ENCODE peak calls at places on chromosomes 13 and 19, in ten cellular contexts. K is AG10803, T is tibial artery, I is cardiac fibroblast, V is HFF-Myc, U is A549, Z is GM06990, B is neural crest cell, G is ascending aorta, J is K562. D is an unnamed sample.

GRCh38 chr13:33509642-33510229 is 224.2 kb upstream of the STARD13 start:
- DNase-seq in K (peak; percentile 81), T (peak; percentile 76), I (peak; percentile 80), V (no peak), U (peak; percentile 6), Z (no peak), B (no peak), G (peak; percentile 21), J (no peak), D (no peak)

GRCh38 chr19:18379803-18380747 is 5.9 kb upstream of the GDF15 start:
- DNase-seq in K (peak; percentile 94), T (peak; percentile 94), I (peak; percentile 82), V (peak; percentile 81), U (peak; percentile 99), Z (no peak), B (no peak), G (peak; percentile 86), J (peak; percentile 48), D (no peak)

GRCh38 chr19:39160523-39160861 is 34.9 kb downstream of the PAK4 start:
- DNase-seq in K (peak; percentile 67), T (no peak), I (peak; percentile 74), V (no peak), U (no peak), Z (no peak), B (no peak), G (no peak), J (no peak), D (no peak)

GRCh38 chr13:37491661-37492060 is 106.9 kb downstream of the POSTN start:
- DNase-seq in K (peak; percentile 29), T (no peak), I (no peak), V (no peak), U (no peak), Z (no peak), B (no peak), G (no peak), J (no peak), D (no peak)

GRCh38 chr13:80224468-80224867 is 116.5 kb downstream of the SPRY2 start:
- DNase-seq in K (no peak), T (no peak), I (peak; percentile 43), V (no peak), U (no peak), Z (no peak), B (no peak), G (no peak), J (no peak), D (no peak)

GRCh38 chr19:40693896-40694295 is 3.4 kb upstream of the NUMBL start:
- DNase-seq in K (no peak), T (no peak), I (no peak), V (no peak), U (no peak), Z (no peak), B (no peak), G (no peak), J (no peak), D (no peak)

GRCh38 chr19:6766357-6767080 is 716 bp downstream of the SH2D3A start:
- DNase-seq in K (no peak), T (no peak), I (no peak), V (no peak), U (peak; percentile 53), Z (no peak), B (no peak), G (no peak), J (no peak), D (no peak)

GRCh38 chr13:75136151-75136550 is 345.8 kb downstream of the TBC1D4 start:
- DNase-seq in K (no peak), T (no peak), I (no peak), V (no peak), U (no peak), Z (no peak), B (no peak), G (no peak), J (no peak), D (no peak)

GRCh38 chr13:113637262-113638160 is 20.5 kb downstream of the ATP4B start:
- DNase-seq in K (no peak), T (peak; percentile 41), I (no peak), V (no peak), U (no peak), Z (no peak), B (no peak), G (no peak), J (no peak), D (no peak)

GRCh38 chr19:46718157-46718933 is 1.4 kb upstream of the PRKD2 start:
- DNase-seq in K (no peak), T (no peak), I (no peak), V (no peak), U (peak; percentile 63), Z (peak; percentile 81), B (no peak), G (no peak), J (no peak), D (no peak)

GRCh38 chr19:5624154-5624663 is 1.3 kb downstream of the SAFB start:
- DNase-seq in K (peak; percentile 53), T (no peak), I (peak; percentile 59), V (no peak), U (no peak), Z (no peak), B (no peak), G (no peak), J (no peak), D (peak; percentile 30)

GRCh38 chr13:75196112-75196855 is 285.7 kb downstream of the TBC1D4 start:
- DNase-seq in K (peak; percentile 53), T (no peak), I (peak; percentile 88), V (no peak), U (no peak), Z (no peak), B (no peak), G (no peak), J (no peak), D (no peak)

GRCh38 chr19:9724157-9724556 is 44.4 kb downstream of the ZNF846 start:
- DNase-seq in K (no peak), T (no peak), I (no peak), V (no peak), U (no peak), Z (no peak), B (no peak), G (no peak), J (no peak), D (no peak)

GRCh38 chr19:9720541-9720940 is 45.6 kb upstream of the ZNF562 start:
- DNase-seq in K (no peak), T (no peak), I (no peak), V (no peak), U (no peak), Z (no peak), B (no peak), G (no peak), J (no peak), D (no peak)

GRCh38 chr19:9727644-9728043 is 40.9 kb downstream of the ZNF846 start:
- DNase-seq in K (no peak), T (no peak), I (peak; percentile 51), V (no peak), U (no peak), Z (no peak), B (no peak), G (no peak), J (no peak), D (no peak)

GRCh38 chr19:9721861-9722260 is 46.7 kb downstream of the ZNF846 start:
- DNase-seq in K (no peak), T (no peak), I (no peak), V (no peak), U (no peak), Z (no peak), B (no peak), G (no peak), J (no peak), D (no peak)
- TF ChIP-seq CTCF in K (no peak), T (no peak), I (no peak), V (no peak), U (no peak), Z (no peak), B (no peak), G (no peak), J (no peak), D (no peak)

DNA sequence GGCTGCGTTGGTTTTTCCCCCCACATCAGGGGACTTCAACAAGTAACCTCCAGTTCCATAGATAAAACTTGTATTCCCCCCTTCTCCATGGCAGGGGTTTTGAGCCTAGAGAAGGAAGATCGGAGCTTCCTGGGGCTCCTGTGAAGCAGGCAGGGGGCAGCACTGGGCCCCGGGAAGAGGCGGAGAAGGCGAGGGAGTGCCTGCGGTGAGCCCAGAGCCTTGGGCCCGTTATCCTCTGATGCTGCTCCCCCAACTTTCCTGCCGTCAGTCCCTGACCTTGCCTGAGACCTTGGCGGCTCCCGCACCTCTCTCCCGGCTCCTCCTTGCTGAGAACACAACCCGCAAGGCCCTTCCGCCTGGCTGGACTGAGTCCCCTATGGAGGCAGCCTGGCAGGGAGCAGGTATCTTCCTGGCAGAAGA is 2.5 kb downstream of the LIPE start:
- DNase-seq in K (no peak), T (no peak), I (no peak), V (no peak), U (no peak), Z (no peak), B (no peak), G (no peak), J (no peak), D (no peak)
- TF ChIP-seq CTCF in K (no peak), T (no peak), I (peak; percentile 18), V (peak; percentile 8), U (peak; percentile 7), Z (no peak), B (peak; percentile 43), G (no peak), J (peak; percentile 70), D (peak; percentile 10)

GRCh38 chr19:48780684-48781391 is 25.5 kb downstream of the FGF21 start:
- DNase-seq in K (peak; percentile 9), T (no peak), I (peak; percentile 62), V (no peak), U (peak; percentile 62), Z (no peak), B (no peak), G (no peak), J (peak; percentile 31), D (no peak)

GRCh38 chr19:48779636-48780035 is 24.3 kb downstream of the FGF21 start:
- DNase-seq in K (no peak), T (no peak), I (no peak), V (no peak), U (no peak), Z (no peak), B (no peak), G (no peak), J (peak; percentile 70), D (no peak)

GRCh38 chr19:48784527-48784926 is 26.3 kb downstream of the BCAT2 start:
- DNase-seq in K (peak; percentile 13), T (no peak), I (peak; percentile 52), V (no peak), U (peak; percentile 53), Z (no peak), B (no peak), G (no peak), J (peak; percentile 10), D (no peak)
- TF ChIP-seq CTCF in K (peak; percentile 31), T (no peak), I (no peak), V (no peak), U (no peak), Z (no peak), B (no peak), G (no peak), J (peak; percentile 79), D (no peak)

GRCh38 chr13:95745752-95746151 is 68.8 kb downstream of the DNAJC3 start:
- DNase-seq in K (no peak), T (no peak), I (peak; percentile 7), V (no peak), U (no peak), Z (no peak), B (no peak), G (no peak), J (no peak), D (no peak)
- TF ChIP-seq CTCF in K (no peak), T (no peak), I (peak; percentile 16), V (no peak), U (no peak), Z (no peak), B (peak; percentile 36), G (no peak), J (peak; percentile 24), D (no peak)

GRCh38 chr19:55212447-55212846 is 3.1 kb upstream of the PTPRH start:
- DNase-seq in K (no peak), T (no peak), I (no peak), V (no peak), U (peak; percentile 81), Z (no peak), B (peak; percentile 40), G (no peak), J (peak; percentile 65), D (no peak)
- TF ChIP-seq CTCF in K (no peak), T (no peak), I (peak; percentile 35), V (peak; percentile 54), U (peak; percentile 36), Z (peak; percentile 81), B (peak; percentile 57), G (no peak), J (peak; percentile 96), D (no peak)

D was measured in nephron progenitor cell.